ENCODE peak calls at places on chromosomes 1 and 21, in four cellular contexts. N, L, D and Z are unnamed samples.

GRCh38 chr21:35021546-35021945 is 27.6 kb downstream of the RUNX1 start:
- DNase-seq in N (no peak), L (no peak), D (no peak), Z (no peak)

GRCh38 chr1:48059289-48059688 is 62.1 kb upstream of the TRABD2B start:
- DNase-seq in N (no peak), L (no peak), D (no peak), Z (no peak)

GRCh38 chr1:213820362-213821149 is 167.2 kb upstream of the PROX1 start:
- DNase-seq in N (peak; percentile 48), L (no peak), D (peak; percentile 18), Z (no peak)

GRCh38 chr1:116448785-116449385 is 75.8 kb downstream of the ATP1A1 start:
- DNase-seq in N (no peak), L (no peak), D (no peak), Z (no peak)

GRCh38 chr1:36977736-36978314 is 56.5 kb downstream of the GRIK3 start:
- DNase-seq in N (no peak), L (no peak), D (no peak), Z (no peak)

GRCh38 chr1:236677641-236678235 is 8.6 kb upstream of the ACTN2 start:
- DNase-seq in N (no peak), L (peak; percentile 28), D (no peak), Z (no peak)

GRCh38 chr1:67407498-67407897 is 22.7 kb downstream of the SERBP1 start:
- DNase-seq in N (no peak), L (no peak), D (no peak), Z (no peak)

GRCh38 chr1:22317920-22318243 is 133.8 kb upstream of the ZBTB40 start:
- DNase-seq in N (no peak), L (no peak), D (no peak), Z (no peak)

GRCh38 chr1:205537386-205538018 is 33.0 kb downstream of the CDK18 start:
- DNase-seq in N (no peak), L (no peak), D (no peak), Z (no peak)

GRCh38 chr21:44666401-44667320 is at the start of gene KRTAP12-2:
- DNase-seq in N (peak; percentile 15), L (no peak), D (no peak), Z (no peak)

GRCh38 chr1:108129999-108130398 is 70.1 kb downstream of the SLC25A24 start:
- DNase-seq in N (no peak), L (no peak), D (no peak), Z (no peak)

GRCh38 chr1:197674286-197674685 is 101.0 kb downstream of the DENND1B start:
- DNase-seq in N (no peak), L (no peak), D (no peak), Z (no peak)